ENCODE peak calls at places on chromosomes 13 and 19, in six cellular contexts. One of them, this sample, is unnamed.

GRCh38 chr19:38514812-38515633 is 81.5 kb downstream of the RYR1 start:
- DNase-seq in CD8-positive, alpha-beta memory T cell: peak; percentile 61
- DNase-seq in uterus: peak; percentile 61
- DNase-seq in psoas muscle: peak; percentile 73
- DNase-seq in heart right ventricle: peak; percentile 32
- DNase-seq in neural progenitor cell: peak; percentile 83
- DNase-seq in this sample: peak; percentile 80

GRCh38 chr13:37127706-37128241 is 22.3 kb upstream of the CSNK1A1L start:
- DNase-seq in CD8-positive, alpha-beta memory T cell: no peak
- DNase-seq in heart right ventricle: peak; percentile 51
- DNase-seq in psoas muscle: no peak
- DNase-seq in neural progenitor cell: no peak
- DNase-seq in uterus: peak; percentile 20
- DNase-seq in this sample: peak; percentile 34

GRCh38 chr19:20182232-20182785 is 15.3 kb downstream of the ZNF486 start:
- DNase-seq in neural progenitor cell: no peak
- DNase-seq in heart right ventricle: no peak
- DNase-seq in CD8-positive, alpha-beta memory T cell: no peak
- DNase-seq in psoas muscle: no peak
- DNase-seq in uterus: no peak
- DNase-seq in this sample: no peak

GRCh38 chr19:14554382-14554812 is 17.5 kb downstream of the NDUFB7 start:
- DNase-seq in uterus: no peak
- DNase-seq in heart right ventricle: no peak
- DNase-seq in neural progenitor cell: no peak
- DNase-seq in CD8-positive, alpha-beta memory T cell: no peak
- DNase-seq in psoas muscle: no peak
- DNase-seq in this sample: no peak

GRCh38 chr13:33089311-33089710 is 73.1 kb downstream of the KL start:
- DNase-seq in neural progenitor cell: no peak
- DNase-seq in uterus: no peak
- DNase-seq in psoas muscle: no peak
- DNase-seq in heart right ventricle: no peak
- DNase-seq in CD8-positive, alpha-beta memory T cell: no peak
- DNase-seq in this sample: no peak

GRCh38 chr13:21676611-21677021 is 5.7 kb downstream of the FGF9 start:
- DNase-seq in psoas muscle: no peak
- DNase-seq in neural progenitor cell: peak; percentile 69
- DNase-seq in CD8-positive, alpha-beta memory T cell: no peak
- DNase-seq in uterus: no peak
- DNase-seq in heart right ventricle: no peak
- DNase-seq in this sample: no peak

GRCh38 chr13:73722120-73722519 is 412.1 kb downstream of the KLF12 start:
- DNase-seq in psoas muscle: no peak
- DNase-seq in CD8-positive, alpha-beta memory T cell: no peak
- DNase-seq in uterus: no peak
- DNase-seq in neural progenitor cell: no peak
- DNase-seq in heart right ventricle: no peak
- DNase-seq in this sample: no peak

GRCh38 chr13:44237276-44237767 is 136.3 kb upstream of the SERP2 start:
- DNase-seq in uterus: peak; percentile 65
- DNase-seq in heart right ventricle: peak; percentile 90
- DNase-seq in CD8-positive, alpha-beta memory T cell: no peak
- DNase-seq in neural progenitor cell: no peak
- DNase-seq in psoas muscle: peak; percentile 78
- DNase-seq in this sample: no peak

GRCh38 chr19:34649886-34650543 is 26.9 kb downstream of the SCGB2B2 start:
- DNase-seq in neural progenitor cell: no peak
- DNase-seq in heart right ventricle: no peak
- DNase-seq in psoas muscle: no peak
- DNase-seq in uterus: no peak
- DNase-seq in CD8-positive, alpha-beta memory T cell: no peak
- DNase-seq in this sample: no peak

GRCh38 chr19:50838239-50838638 is 4.9 kb upstream of the KLK15 start:
- DNase-seq in uterus: no peak
- DNase-seq in heart right ventricle: no peak
- DNase-seq in CD8-positive, alpha-beta memory T cell: no peak
- DNase-seq in psoas muscle: no peak
- DNase-seq in neural progenitor cell: peak; percentile 30
- DNase-seq in this sample: no peak

GRCh38 chr19:13400296-13400695 is 106.0 kb downstream of the CACNA1A start:
- DNase-seq in neural progenitor cell: no peak
- DNase-seq in heart right ventricle: no peak
- DNase-seq in psoas muscle: no peak
- DNase-seq in uterus: no peak
- DNase-seq in CD8-positive, alpha-beta memory T cell: no peak
- DNase-seq in this sample: no peak

GRCh38 chr19:47232422-47233211 is 1.6 kb upstream of the BBC3 start:
- DNase-seq in uterus: no peak
- DNase-seq in psoas muscle: no peak
- DNase-seq in neural progenitor cell: no peak
- DNase-seq in CD8-positive, alpha-beta memory T cell: no peak
- DNase-seq in heart right ventricle: no peak
- DNase-seq in this sample: no peak

GRCh38 chr13:42815686-42816085 is 34.3 kb downstream of the FAM216B start:
- DNase-seq in psoas muscle: no peak
- DNase-seq in neural progenitor cell: no peak
- DNase-seq in uterus: no peak
- DNase-seq in heart right ventricle: no peak
- DNase-seq in CD8-positive, alpha-beta memory T cell: no peak
- DNase-seq in this sample: no peak

GRCh38 chr13:59537500-59537899 is 626.2 kb downstream of the DIAPH3 start:
- DNase-seq in psoas muscle: no peak
- DNase-seq in heart right ventricle: no peak
- DNase-seq in neural progenitor cell: no peak
- DNase-seq in uterus: no peak
- DNase-seq in CD8-positive, alpha-beta memory T cell: no peak
- DNase-seq in this sample: no peak

GRCh38 chr13:104635879-104636278 is 1569.7 kb upstream of the SLC10A2 start:
- DNase-seq in uterus: no peak
- DNase-seq in neural progenitor cell: no peak
- DNase-seq in psoas muscle: no peak
- DNase-seq in CD8-positive, alpha-beta memory T cell: no peak
- DNase-seq in heart right ventricle: no peak
- DNase-seq in this sample: no peak

GRCh38 chr13:108120332-108120731 is 95.0 kb downstream of the LIG4 start:
- DNase-seq in CD8-positive, alpha-beta memory T cell: no peak
- DNase-seq in psoas muscle: no peak
- DNase-seq in heart right ventricle: no peak
- DNase-seq in neural progenitor cell: no peak
- DNase-seq in uterus: no peak
- DNase-seq in this sample: no peak

GRCh38 chr19:39171479-39172465 is 25.0 kb upstream of the NCCRP1 start:
- DNase-seq in psoas muscle: no peak
- DNase-seq in CD8-positive, alpha-beta memory T cell: no peak
- DNase-seq in uterus: no peak
- DNase-seq in heart right ventricle: no peak
- DNase-seq in neural progenitor cell: no peak
- DNase-seq in this sample: no peak

GRCh38 chr13:71079638-71080037 is 787.4 kb downstream of the DACH1 start:
- DNase-seq in CD8-positive, alpha-beta memory T cell: no peak
- DNase-seq in neural progenitor cell: no peak
- DNase-seq in heart right ventricle: no peak
- DNase-seq in uterus: no peak
- DNase-seq in psoas muscle: no peak
- DNase-seq in this sample: no peak

DNA sequence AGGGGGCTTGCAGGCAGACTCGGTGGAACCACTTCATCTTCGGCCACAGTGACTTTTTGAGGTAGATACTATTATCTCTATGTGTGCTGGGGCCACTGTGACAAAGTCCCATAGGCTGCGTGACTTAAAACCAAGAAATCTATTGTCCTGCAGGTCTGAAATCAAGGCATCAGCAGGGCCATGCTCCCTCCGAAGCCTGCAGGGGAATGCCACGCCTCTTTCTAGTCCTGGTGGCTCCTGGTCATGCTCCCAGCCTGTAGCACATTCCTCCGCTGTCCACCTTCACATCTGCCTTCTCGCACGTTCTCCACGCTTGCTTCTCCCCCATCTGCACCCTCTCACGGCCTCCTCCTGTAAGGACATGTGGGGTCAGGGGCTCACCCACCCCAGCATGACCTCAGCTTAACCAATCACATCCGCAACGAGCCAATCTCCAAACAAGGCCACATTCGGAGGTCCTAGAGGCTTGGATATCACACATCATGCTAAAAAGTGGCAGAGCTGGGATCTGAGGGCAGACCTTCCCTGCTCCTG is 21.0 kb upstream of the RAB20 start:
- DNase-seq in neural progenitor cell: no peak
- DNase-seq in psoas muscle: no peak
- DNase-seq in CD8-positive, alpha-beta memory T cell: no peak
- DNase-seq in heart right ventricle: no peak
- DNase-seq in uterus: no peak
- DNase-seq in this sample: no peak
- H3K27ac ChIP-seq in neural progenitor cell: no peak overlapping the region
- H3K27ac ChIP-seq in psoas muscle: no peak overlapping the region
- H3K27ac ChIP-seq in CD8-positive, alpha-beta memory T cell: no peak overlapping the region
- H3K27ac ChIP-seq in heart right ventricle: no peak overlapping the region
- H3K27ac ChIP-seq in uterus: no peak overlapping the region
- H3K27ac ChIP-seq in this sample: no peak overlapping the region

GRCh38 chr13:40770934-40771618 is at the start of gene MRPS31:
- DNase-seq in CD8-positive, alpha-beta memory T cell: peak; percentile 91
- DNase-seq in heart right ventricle: peak; percentile 97
- DNase-seq in neural progenitor cell: peak; percentile 97
- DNase-seq in psoas muscle: peak; percentile 97
- DNase-seq in uterus: peak; percentile 94
- DNase-seq in this sample: peak; percentile 94

GRCh38 chr13:40770609-40770933 is 419 bp downstream of the MRPS31 start:
- DNase-seq in neural progenitor cell: no peak
- DNase-seq in psoas muscle: no peak
- DNase-seq in uterus: no peak
- DNase-seq in heart right ventricle: no peak
- DNase-seq in CD8-positive, alpha-beta memory T cell: no peak
- DNase-seq in this sample: no peak

GRCh38 chr13:40772765-40773473 is 1.9 kb upstream of the MRPS31 start:
- DNase-seq in psoas muscle: no peak
- DNase-seq in CD8-positive, alpha-beta memory T cell: no peak
- DNase-seq in neural progenitor cell: no peak
- DNase-seq in heart right ventricle: no peak
- DNase-seq in uterus: no peak
- DNase-seq in this sample: no peak

GRCh38 chr13:40765602-40766001 is 5.4 kb downstream of the MRPS31 start:
- DNase-seq in uterus: no peak
- DNase-seq in CD8-positive, alpha-beta memory T cell: no peak
- DNase-seq in neural progenitor cell: no peak
- DNase-seq in psoas muscle: no peak
- DNase-seq in heart right ventricle: no peak
- DNase-seq in this sample: no peak

DNA sequence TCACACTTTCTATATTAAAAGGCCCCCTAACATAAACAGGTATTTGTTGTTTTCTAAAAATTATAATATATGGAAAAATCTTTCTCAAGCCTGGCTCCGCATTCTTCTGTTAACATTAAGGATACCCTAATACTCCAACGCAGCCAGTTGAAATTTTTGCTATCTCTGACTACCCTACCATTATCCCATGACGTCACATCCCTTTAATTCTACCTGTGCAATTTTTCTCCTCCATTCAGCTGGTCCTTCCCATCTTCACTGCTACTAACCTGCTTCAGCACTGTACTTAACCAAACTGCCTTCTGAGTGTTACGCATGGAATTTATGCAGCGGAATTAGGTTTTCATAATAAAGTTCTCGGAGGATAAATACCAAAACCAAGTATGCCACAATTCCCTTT is 1.0 kb downstream of the MRPS31 start:
- DNase-seq in neural progenitor cell: no peak
- DNase-seq in CD8-positive, alpha-beta memory T cell: no peak
- DNase-seq in heart right ventricle: no peak
- DNase-seq in psoas muscle: no peak
- DNase-seq in uterus: no peak
- DNase-seq in this sample: no peak
- H3K4me3 ChIP-seq in neural progenitor cell: peak overlapping the region; percentile 81
- H3K4me3 ChIP-seq in CD8-positive, alpha-beta memory T cell: peak overlapping the region; percentile 99
- H3K4me3 ChIP-seq in heart right ventricle: peak overlapping the region; percentile 85
- H3K4me3 ChIP-seq in psoas muscle: peak overlapping the region; percentile 88
- H3K4me3 ChIP-seq in uterus: no peak overlapping the region
- H3K4me3 ChIP-seq in this sample: peak overlapping the region; percentile 74

DNA sequence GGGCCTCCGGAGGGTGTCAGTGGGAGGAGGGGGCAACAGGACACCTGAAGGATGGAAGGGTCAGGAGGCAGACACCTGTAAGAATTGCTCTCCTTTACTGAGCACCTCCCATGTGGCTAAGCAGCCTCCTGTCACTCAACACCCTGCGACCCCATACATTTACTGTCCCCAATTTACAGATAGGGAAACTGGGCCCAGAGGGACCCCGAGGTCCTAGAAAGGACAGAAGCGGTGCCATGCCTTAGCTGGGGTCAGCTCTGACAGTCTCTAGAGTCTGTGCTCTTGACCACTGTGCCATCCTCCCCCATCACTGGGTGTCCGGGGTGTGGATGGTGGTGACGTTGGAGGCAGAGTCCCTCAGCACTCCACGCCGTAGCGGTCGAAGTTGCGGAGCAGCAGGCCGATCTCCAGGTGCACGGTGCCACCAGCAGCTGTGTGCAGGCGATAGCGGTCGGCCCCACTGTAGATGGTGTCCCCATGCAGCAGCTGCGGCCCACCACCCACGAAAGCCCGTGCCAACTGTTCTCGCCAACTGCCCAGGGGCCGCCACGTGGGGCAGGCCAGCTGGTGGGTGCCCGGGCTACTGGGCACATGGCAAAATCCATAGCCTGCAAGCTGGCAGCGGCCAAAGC is 737 bp upstream of the TGFB1 start:
- DNase-seq in uterus: peak; percentile 28
- DNase-seq in neural progenitor cell: no peak
- DNase-seq in heart right ventricle: peak; percentile 21
- DNase-seq in CD8-positive, alpha-beta memory T cell: no peak
- DNase-seq in psoas muscle: no peak
- DNase-seq in this sample: no peak
- H3K27ac ChIP-seq in uterus: peak overlapping the region; percentile 96
- H3K27ac ChIP-seq in neural progenitor cell: no peak overlapping the region
- H3K27ac ChIP-seq in heart right ventricle: peak overlapping the region; percentile 81
- H3K27ac ChIP-seq in CD8-positive, alpha-beta memory T cell: peak overlapping the region; percentile 95
- H3K27ac ChIP-seq in psoas muscle: no peak overlapping the region
- H3K27ac ChIP-seq in this sample: peak overlapping the region; percentile 66

GRCh38 chr19:7556696-7557315 is 21.3 kb downstream of the PNPLA6 start:
- DNase-seq in psoas muscle: peak; percentile 39
- DNase-seq in neural progenitor cell: no peak
- DNase-seq in heart right ventricle: no peak
- DNase-seq in uterus: no peak
- DNase-seq in CD8-positive, alpha-beta memory T cell: no peak
- DNase-seq in this sample: no peak

GRCh38 chr19:7552781-7553180 is 17.3 kb downstream of the PNPLA6 start:
- DNase-seq in CD8-positive, alpha-beta memory T cell: no peak
- DNase-seq in uterus: no peak
- DNase-seq in heart right ventricle: no peak
- DNase-seq in psoas muscle: no peak
- DNase-seq in neural progenitor cell: no peak
- DNase-seq in this sample: no peak

GRCh38 chr19:7558667-7559066 is 23.1 kb downstream of the PNPLA6 start:
- DNase-seq in heart right ventricle: no peak
- DNase-seq in neural progenitor cell: no peak
- DNase-seq in CD8-positive, alpha-beta memory T cell: no peak
- DNase-seq in uterus: no peak
- DNase-seq in psoas muscle: no peak
- DNase-seq in this sample: no peak

GRCh38 chr19:7554565-7554964 is 19.0 kb downstream of the PNPLA6 start:
- DNase-seq in uterus: no peak
- DNase-seq in psoas muscle: no peak
- DNase-seq in neural progenitor cell: no peak
- DNase-seq in CD8-positive, alpha-beta memory T cell: no peak
- DNase-seq in heart right ventricle: no peak
- DNase-seq in this sample: no peak

GRCh38 chr19:7554990-7555864 is 19.7 kb downstream of the PNPLA6 start:
- DNase-seq in uterus: no peak
- DNase-seq in CD8-positive, alpha-beta memory T cell: no peak
- DNase-seq in neural progenitor cell: peak; percentile 46
- DNase-seq in heart right ventricle: no peak
- DNase-seq in psoas muscle: peak; percentile 53
- DNase-seq in this sample: no peak
- H3K4me3 ChIP-seq in uterus: no peak overlapping the region
- H3K4me3 ChIP-seq in CD8-positive, alpha-beta memory T cell: no peak overlapping the region
- H3K4me3 ChIP-seq in neural progenitor cell: no peak overlapping the region
- H3K4me3 ChIP-seq in heart right ventricle: no peak overlapping the region
- H3K4me3 ChIP-seq in psoas muscle: no peak overlapping the region
- H3K4me3 ChIP-seq in this sample: no peak overlapping the region

This sample was measured in dorsolateral prefrontal cortex.